ENCODE peak calls at places on chromosome 11, in ten cellular contexts. H is neural progenitor cell, Z is astrocyte of the spinal cord, J is endothelial cell of umbilical vein, V is thoracic aorta, U is left ventricle myocardium inferior, Q is astrocyte of the cerebellum, S is AG10803, L is sigmoid colon, E is body of pancreas. F is an unnamed sample.

GRCh38 chr11:34633990-34634725 is 13.3 kb downstream of the EHF start:
- DNase-seq in H (no peak), Z (no peak), J (no peak), V (no peak), U (no peak), Q (no peak), S (peak), L (no peak), E (no peak), F (no peak)

GRCh38 chr11:10878408-10879214 is 20.8 kb upstream of the ZBED5 start:
- DNase-seq in H (peak), Z (peak), J (peak), V (no peak), U (no peak), Q (peak), S (peak), L (no peak), E (peak), F (no peak)

GRCh38 chr11:134445601-134446325 is 33.7 kb upstream of the B3GAT1 start:
- DNase-seq in H (no peak), Z (no peak), J (no peak), V (no peak), U (no peak), Q (no peak), S (no peak), L (peak), E (no peak), F (no peak)

GRCh38 chr11:117482881-117483280 is 155.2 kb downstream of the CEP164 start:
- DNase-seq in H (peak), Z (no peak), J (no peak), V (no peak), U (no peak), Q (no peak), S (no peak), L (no peak), E (no peak), F (no peak)

GRCh38 chr11:68843703-68844312 is 2.1 kb upstream of the CPT1A start:
- DNase-seq in H (peak), Z (peak), J (no peak), V (no peak), U (peak), Q (no peak), S (no peak), L (peak), E (peak), F (peak)

GRCh38 chr11:115939726-115940421 is 435.7 kb upstream of the CADM1 start:
- DNase-seq in H (no peak), Z (no peak), J (no peak), V (no peak), U (no peak), Q (no peak), S (no peak), L (no peak), E (no peak), F (no peak)

GRCh38 chr11:10770626-10771254 is 19.7 kb downstream of the CTR9 start:
- DNase-seq in H (peak), Z (peak), J (peak), V (no peak), U (peak), Q (peak), S (peak), L (no peak), E (peak), F (no peak)

GRCh38 chr11:3644817-3645235 is at the start of gene ART1:
- DNase-seq in H (no peak), Z (no peak), J (no peak), V (no peak), U (peak), Q (no peak), S (no peak), L (no peak), E (no peak), F (no peak)

DNA sequence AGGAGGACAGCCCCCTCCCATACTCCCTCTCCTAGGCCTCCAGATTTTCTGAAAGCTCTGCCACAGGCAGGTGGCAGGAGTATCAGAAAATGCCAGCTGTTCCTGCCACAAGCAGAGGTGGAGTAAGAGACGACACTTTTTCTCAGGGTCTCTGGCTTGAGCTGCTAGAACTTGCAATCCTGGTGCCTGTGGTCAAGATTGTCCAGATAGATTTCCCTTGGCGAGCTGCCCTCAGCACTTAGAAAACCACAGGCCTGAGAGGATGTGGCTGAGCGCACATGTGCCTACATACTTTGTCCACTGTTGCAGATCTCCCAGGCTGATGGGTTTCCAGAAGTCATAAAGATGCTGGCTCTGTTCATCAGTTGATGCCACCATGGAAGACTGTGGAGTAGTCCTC is 65.7 kb upstream of the NAV2 start:
- DNase-seq in H (no peak), Z (peak), J (no peak), V (no peak), U (no peak), Q (peak), S (peak), L (no peak), E (no peak), F (no peak)
- TF ChIP-seq CTCF in H (no peak), Z (no peak), J (no peak), V (no peak), U (no peak), Q (no peak), S (peak), L (no peak), E (no peak), F (no peak)

DNA sequence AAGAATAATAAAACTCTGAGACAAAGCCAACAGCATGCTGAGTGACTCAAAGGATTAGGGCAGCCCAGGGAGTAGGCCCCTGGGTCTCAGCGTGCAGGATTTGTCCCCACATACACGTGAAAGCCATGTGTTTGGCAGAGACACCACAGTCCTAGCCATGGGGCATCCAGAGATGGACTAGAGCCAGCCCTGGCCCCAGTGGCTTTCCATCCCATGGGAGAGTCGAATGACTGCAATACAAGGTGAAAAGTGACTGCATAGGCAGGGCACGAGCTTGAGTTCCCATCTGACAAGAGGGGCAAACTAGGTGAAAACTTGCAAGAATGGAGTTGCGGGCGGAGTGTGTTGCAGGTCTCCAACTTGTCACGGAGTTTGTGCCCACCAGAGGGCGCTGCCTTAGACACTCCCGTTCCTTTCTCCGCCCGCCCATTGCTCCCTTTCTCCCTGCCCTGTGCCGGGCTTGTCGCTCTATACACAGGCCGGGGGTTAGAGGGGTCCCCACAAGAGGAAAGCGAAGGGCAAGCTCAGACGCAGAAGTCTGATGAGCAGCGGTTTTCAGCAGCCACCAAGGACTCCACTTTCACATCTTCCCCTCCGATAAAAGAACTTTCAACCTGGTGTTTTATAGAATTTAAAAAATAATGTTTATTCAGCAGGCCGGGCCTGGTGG is 24.2 kb downstream of the TSKU start:
- DNase-seq in H (peak), Z (peak), J (peak), V (peak), U (peak), Q (peak), S (peak), L (peak), E (peak), F (peak)
- TF ChIP-seq CTCF in H (peak), Z (peak), J (peak), V (peak), U (peak), Q (peak), S (peak), L (peak), E (peak), F (peak)

DNA sequence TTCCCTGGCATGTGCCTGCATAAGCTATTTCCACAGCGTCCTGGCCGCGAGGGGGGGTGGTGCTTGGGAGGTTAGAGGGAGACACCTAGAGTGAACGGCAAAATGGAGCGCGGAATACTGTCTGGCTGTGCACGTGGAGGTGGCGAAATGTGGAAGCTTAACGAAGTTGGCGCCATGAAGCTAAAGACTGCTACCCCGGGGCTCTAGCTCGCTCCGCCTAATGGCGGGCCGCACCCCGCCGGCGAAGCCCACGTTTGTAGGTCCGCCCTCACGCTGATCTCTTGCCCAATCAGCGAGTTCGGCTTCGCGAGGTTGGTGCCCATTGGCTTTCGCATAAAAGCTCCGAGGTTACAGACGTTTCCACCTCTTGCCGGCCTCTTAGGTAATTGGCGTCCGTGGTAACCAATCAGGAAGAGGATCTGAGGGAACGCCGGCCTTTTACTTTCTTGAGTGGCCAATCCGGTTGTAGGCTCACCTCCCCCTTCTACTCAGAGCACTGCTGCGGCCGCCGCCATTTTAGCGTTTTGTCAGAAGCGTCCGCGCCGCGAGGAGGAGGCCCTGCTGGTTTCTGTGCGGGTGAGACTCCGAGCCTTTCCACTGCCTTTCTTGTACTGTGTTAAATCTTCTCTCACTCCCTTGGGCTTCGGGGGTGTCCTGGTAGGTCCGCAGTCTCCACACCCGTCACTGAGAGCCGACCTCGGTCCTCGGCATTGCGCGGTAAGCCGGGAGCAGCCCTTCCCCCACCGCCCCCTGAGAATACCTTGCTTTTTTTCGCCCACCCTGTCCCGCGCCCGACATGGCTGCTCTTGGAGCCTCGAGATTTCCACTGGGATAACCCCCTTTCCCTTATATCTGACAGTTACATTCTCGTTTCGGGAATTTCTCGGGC is at the start of gene RBM4:
- DNase-seq in H (peak), Z (peak), J (peak), V (peak), U (peak), Q (peak), S (peak), L (peak), E (peak), F (peak)
- TF ChIP-seq CTCF in H (peak), Z (no peak), J (no peak), V (no peak), U (no peak), Q (peak), S (peak), L (no peak), E (no peak), F (no peak)

DNA sequence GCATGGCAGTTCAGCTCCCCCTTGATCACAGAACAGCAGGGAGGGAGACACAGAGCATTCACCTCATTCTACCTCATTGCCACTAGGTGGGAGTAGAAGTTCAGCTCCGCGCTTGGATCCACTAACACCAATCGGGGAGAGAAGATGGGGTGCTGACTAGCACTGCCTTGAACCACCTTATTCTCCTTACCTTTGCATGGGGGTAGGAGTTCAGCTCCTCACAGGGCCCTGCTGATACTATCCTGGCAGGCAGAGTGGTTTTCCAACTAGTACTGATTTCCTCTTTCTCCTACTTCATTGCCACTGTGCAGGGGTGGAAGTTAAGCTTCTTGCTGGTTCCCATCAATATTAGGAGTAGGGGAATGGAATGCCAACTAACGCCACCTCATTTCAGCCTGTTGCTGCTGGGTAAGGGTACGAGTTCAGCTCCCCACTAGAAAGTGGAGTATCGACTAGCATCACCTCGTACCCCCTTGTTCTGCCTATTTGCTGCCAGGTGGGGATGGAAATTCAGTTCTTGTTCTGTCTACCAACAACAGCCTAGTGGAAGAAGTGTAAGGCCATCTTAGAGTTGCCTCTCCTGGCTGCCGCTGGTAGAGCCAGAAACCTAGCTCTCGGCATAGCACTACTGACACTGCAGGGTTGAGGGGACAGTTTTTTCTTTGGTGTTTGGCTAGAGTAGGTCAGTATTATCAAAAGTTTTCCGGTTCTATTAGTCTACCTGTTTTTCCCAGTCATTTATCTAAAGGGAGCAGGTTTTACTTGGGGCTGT is 550.9 kb upstream of the CCDC90B start:
- DNase-seq in H (peak), Z (peak), J (peak), V (no peak), U (no peak), Q (peak), S (peak), L (peak), E (peak), F (no peak)
- TF ChIP-seq CTCF in H (peak), Z (peak), J (peak), V (peak), U (peak), Q (peak), S (peak), L (peak), E (peak), F (no peak)

GRCh38 chr11:7098235-7098832 is 9.5 kb downstream of the RBMXL2 start:
- DNase-seq in H (peak), Z (peak), J (peak), V (no peak), U (no peak), Q (peak), S (peak), L (no peak), E (no peak), F (no peak)
- TF ChIP-seq CTCF in H (peak), Z (peak), J (peak), V (no peak), U (peak), Q (peak), S (peak), L (peak), E (peak), F (no peak)

GRCh38 chr11:12089473-12089872 is 20.9 kb upstream of the MICAL2 start:
- DNase-seq in H (no peak), Z (no peak), J (peak), V (no peak), U (no peak), Q (no peak), S (no peak), L (no peak), E (no peak), F (no peak)

GRCh38 chr11:12087075-12087775 is 23.2 kb upstream of the MICAL2 start:
- DNase-seq in H (no peak), Z (peak), J (peak), V (no peak), U (no peak), Q (no peak), S (peak), L (no peak), E (no peak), F (no peak)

GRCh38 chr11:12088531-12088930 is 21.9 kb upstream of the MICAL2 start:
- DNase-seq in H (no peak), Z (no peak), J (no peak), V (no peak), U (no peak), Q (no peak), S (no peak), L (no peak), E (no peak), F (no peak)

GRCh38 chr11:12089041-12089440 is 21.3 kb upstream of the MICAL2 start:
- DNase-seq in H (no peak), Z (no peak), J (no peak), V (no peak), U (no peak), Q (no peak), S (no peak), L (no peak), E (no peak), F (no peak)

DNA sequence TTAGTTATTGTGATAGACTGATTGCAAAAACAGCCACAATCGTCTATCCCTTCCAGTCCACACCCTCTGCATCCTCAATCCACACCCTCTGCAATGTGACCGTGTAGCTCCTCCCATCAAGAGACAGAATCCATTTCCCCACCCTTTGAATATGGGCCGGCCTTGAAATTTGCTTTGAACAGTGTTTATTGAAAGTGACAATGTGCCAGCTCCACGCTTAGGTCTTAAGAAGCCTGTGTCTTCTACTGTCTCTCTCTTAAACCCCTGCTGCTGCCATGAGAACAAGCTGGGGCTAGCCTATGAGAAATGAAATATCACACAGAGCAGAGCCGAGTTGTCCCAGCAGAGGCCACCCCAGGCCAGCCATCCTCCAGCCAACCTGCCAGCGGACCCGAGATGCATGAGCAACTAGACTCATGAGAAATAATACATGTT is 22.3 kb upstream of the MICAL2 start:
- DNase-seq in H (no peak), Z (peak), J (peak), V (peak), U (peak), Q (no peak), S (peak), L (peak), E (peak), F (no peak)
- TF ChIP-seq CTCF in H (no peak), Z (peak), J (peak), V (peak), U (peak), Q (peak), S (peak), L (peak), E (no peak), F (no peak)

DNA sequence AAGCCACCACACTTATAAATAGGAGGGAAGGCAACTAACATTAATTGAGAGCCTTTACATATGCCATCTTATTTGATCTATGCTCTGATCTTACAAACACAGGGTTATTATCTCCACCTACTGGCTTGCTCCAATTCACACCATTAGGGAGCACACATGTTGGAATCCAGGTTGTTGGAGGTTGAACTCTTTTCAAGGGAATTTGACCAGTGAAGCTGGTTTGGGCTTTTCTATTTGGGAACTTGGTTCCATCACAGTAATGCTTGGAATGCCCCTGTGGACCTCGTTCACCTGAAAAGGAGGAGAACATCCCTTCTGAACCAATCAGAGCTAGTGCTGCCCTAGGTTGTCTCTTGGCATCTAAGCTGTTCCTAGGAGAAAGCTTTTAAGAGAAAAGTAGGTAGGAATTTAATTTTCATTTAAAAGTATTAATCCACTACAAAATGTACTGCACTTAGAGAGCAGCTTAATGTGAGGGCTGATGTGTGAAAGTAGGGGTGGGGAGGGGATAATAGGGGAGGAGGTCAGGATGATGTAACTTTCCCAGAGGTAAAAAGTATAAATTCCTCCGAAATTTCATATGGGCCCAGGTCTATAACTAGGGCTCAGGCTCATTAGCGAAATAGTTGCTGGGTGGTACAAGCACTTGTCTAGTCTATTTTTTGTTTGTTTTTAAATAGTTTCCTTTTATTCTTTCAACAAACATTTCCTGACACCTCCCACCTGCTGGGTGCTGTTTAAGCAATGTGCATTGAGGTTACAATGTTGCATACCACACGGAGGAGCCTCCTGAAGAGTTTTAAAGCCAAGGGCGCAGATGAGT is 7.6 kb upstream of the MICAL2 start:
- DNase-seq in H (no peak), Z (no peak), J (no peak), V (no peak), U (no peak), Q (no peak), S (no peak), L (no peak), E (no peak), F (no peak)
- TF ChIP-seq CTCF in H (no peak), Z (peak), J (no peak), V (no peak), U (peak), Q (peak), S (peak), L (no peak), E (no peak), F (no peak)

GRCh38 chr11:27700351-27701261 is at the start of gene BDNF:
- DNase-seq in H (peak), Z (peak), J (peak), V (no peak), U (no peak), Q (no peak), S (peak), L (no peak), E (peak), F (no peak)
- TF ChIP-seq CTCF in H (no peak), Z (no peak), J (no peak), V (no peak), U (no peak), Q (no peak), S (no peak), L (no peak), E (no peak), F (no peak)

DNA sequence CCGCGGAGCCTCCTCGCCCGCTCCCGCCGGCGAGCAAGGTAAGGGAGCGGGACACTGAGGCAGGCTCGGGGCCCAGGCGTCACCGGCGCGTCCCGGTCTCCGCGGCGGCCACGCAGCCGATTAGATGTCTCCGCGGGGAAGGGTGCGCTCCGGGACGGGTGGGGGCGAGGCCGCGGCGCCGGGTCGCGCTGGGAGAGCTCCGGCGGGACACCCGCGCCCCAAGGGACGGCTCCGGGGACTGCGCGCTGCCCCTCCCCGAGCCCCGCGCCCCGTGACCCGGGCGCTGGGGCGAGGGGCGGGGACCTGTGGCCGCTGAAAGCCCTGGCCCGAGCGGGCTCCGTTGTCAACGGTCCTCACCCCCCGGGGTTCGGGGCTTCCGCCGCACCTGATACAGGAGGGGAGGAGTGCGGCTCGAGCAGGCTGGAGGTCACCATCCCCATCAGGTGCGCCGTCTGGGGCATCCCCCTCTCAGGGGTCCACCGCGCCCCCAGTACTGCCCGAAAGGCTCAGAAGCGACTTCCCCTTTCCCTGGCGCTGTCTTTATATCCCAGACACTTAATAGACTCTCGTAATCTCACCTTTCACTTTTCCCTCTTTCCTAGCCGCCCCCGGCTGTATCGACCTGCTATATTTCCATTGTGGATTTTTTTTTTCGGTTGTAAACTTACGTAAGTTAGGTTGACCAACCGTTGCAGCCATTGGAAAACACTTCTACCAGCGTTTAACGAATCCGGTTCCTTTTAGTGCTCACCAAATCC is 566 bp downstream of the PPFIA1 start:
- DNase-seq in H (peak), Z (peak), J (peak), V (no peak), U (peak), Q (peak), S (peak), L (peak), E (peak), F (no peak)
- TF ChIP-seq CTCF in H (peak), Z (no peak), J (no peak), V (no peak), U (peak), Q (no peak), S (no peak), L (no peak), E (no peak), F (no peak)

F was measured in activated B cell treated with CpG ODN at 0.5 μM for 24 hours.